ENCODE peak calls at places on chromosomes 13 and 19, in seven cellular contexts. N is fibroblast of mammary gland, F is GM23338, S is epithelial cell of esophagus, A is fibroblast of lung, O is astrocyte of the spinal cord, G is choroid plexus epithelial cell. X is an unnamed sample.

GRCh38 chr13:112058519-112058873 is 8.5 kb upstream of the SOX1 start:
- DNase-seq in N (no peak), F (peak), S (no peak), A (no peak), O (no peak), G (no peak), X (no peak)

GRCh38 chr19:10111405-10111811 is at the start of gene P2RY11:
- DNase-seq in N (no peak), F (no peak), S (no peak), A (no peak), O (no peak), G (no peak), X (no peak)

GRCh38 chr19:14118165-14119051 is 846 bp upstream of the PRKACA start:
- DNase-seq in N (peak), F (peak), S (peak), A (peak), O (peak), G (peak), X (peak)

GRCh38 chr19:32976223-32976805 is 4.3 kb downstream of the FAAP24 start:
- DNase-seq in N (peak), F (peak), S (peak), A (peak), O (peak), G (peak), X (peak)

GRCh38 chr19:33436360-33437345 is 63.1 kb downstream of the CEBPG start:
- DNase-seq in N (no peak), F (no peak), S (no peak), A (no peak), O (no peak), G (no peak), X (no peak)

GRCh38 chr13:23674795-23675640 is 104.8 kb downstream of the TNFRSF19 start:
- DNase-seq in N (peak), F (no peak), S (peak), A (peak), O (peak), G (peak), X (peak)

GRCh38 chr13:65697843-65698242 is 1532.3 kb downstream of the PCDH9 start:
- DNase-seq in N (no peak), F (no peak), S (no peak), A (no peak), O (no peak), G (no peak), X (no peak)

GRCh38 chr13:42497798-42498197 is 76.2 kb upstream of the TNFSF11 start:
- DNase-seq in N (peak), F (no peak), S (peak), A (peak), O (peak), G (peak), X (peak)

GRCh38 chr19:4369109-4369887 is 25.9 kb downstream of the MPND start:
- DNase-seq in N (peak), F (peak), S (peak), A (no peak), O (peak), G (no peak), X (peak)

GRCh38 chr13:49651775-49652690 is 23.7 kb downstream of the ARL11 start:
- DNase-seq in N (no peak), F (no peak), S (no peak), A (no peak), O (no peak), G (no peak), X (no peak)

GRCh38 chr13:110354209-110354627 is 47.1 kb downstream of the COL4A2 start:
- DNase-seq in N (no peak), F (no peak), S (no peak), A (no peak), O (no peak), G (no peak), X (no peak)

GRCh38 chr13:110351636-110352420 is 44.7 kb downstream of the COL4A2 start:
- DNase-seq in N (no peak), F (no peak), S (peak), A (no peak), O (no peak), G (no peak), X (peak)

GRCh38 chr13:110353339-110353977 is 46.4 kb downstream of the COL4A2 start:
- DNase-seq in N (no peak), F (no peak), S (no peak), A (no peak), O (no peak), G (no peak), X (no peak)

GRCh38 chr13:110354715-110355473 is 47.8 kb downstream of the COL4A2 start:
- DNase-seq in N (no peak), F (no peak), S (no peak), A (no peak), O (no peak), G (no peak), X (no peak)

GRCh38 chr13:110352735-110353134 is 45.7 kb downstream of the COL4A2 start:
- DNase-seq in N (no peak), F (peak), S (no peak), A (no peak), O (no peak), G (no peak), X (no peak)
- TF ChIP-seq CTCF in N (peak), F (peak), S (no peak), A (no peak), O (peak), G (peak), X (peak)

GRCh38 chr13:109786457-109787134 is at the start of gene IRS2:
- DNase-seq in N (peak), F (peak), S (peak), A (peak), O (peak), G (peak), X (peak)
- H3K4me3 ChIP-seq in N (peak), F (peak), S (peak), A (peak), O (peak), G (peak), X (peak)

GRCh38 chr13:67369895-67370660 is 139.9 kb upstream of the PCDH9 start:
- DNase-seq in N (peak), F (no peak), S (peak), A (peak), O (peak), G (peak), X (peak)

GRCh38 chr13:67367385-67367784 is 137.2 kb upstream of the PCDH9 start:
- DNase-seq in N (no peak), F (no peak), S (no peak), A (no peak), O (no peak), G (peak), X (no peak)

DNA sequence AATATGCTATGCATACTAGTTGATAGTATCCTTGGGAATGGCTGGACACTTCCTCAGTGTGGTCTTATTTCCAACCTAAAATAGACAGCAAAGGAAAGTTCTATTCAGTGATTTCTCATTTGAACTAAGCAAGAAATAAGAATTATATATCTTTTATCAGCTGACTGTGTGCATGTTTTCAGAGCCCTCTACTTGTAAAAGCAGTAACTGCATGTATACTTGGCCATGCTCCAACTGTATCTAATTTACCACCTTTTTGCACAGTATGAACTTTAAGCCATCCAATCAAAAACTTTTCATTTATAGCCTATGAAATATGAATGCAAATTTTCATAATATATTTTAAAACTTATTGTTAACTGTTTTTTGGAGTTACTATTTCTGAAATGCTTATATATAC is 136.4 kb upstream of the PCDH9 start:
- DNase-seq in N (peak), F (no peak), S (peak), A (peak), O (peak), G (peak), X (peak)
- TF ChIP-seq CTCF in N (peak), F (no peak), S (peak), A (no peak), O (peak), G (peak), X (no peak)

DNA sequence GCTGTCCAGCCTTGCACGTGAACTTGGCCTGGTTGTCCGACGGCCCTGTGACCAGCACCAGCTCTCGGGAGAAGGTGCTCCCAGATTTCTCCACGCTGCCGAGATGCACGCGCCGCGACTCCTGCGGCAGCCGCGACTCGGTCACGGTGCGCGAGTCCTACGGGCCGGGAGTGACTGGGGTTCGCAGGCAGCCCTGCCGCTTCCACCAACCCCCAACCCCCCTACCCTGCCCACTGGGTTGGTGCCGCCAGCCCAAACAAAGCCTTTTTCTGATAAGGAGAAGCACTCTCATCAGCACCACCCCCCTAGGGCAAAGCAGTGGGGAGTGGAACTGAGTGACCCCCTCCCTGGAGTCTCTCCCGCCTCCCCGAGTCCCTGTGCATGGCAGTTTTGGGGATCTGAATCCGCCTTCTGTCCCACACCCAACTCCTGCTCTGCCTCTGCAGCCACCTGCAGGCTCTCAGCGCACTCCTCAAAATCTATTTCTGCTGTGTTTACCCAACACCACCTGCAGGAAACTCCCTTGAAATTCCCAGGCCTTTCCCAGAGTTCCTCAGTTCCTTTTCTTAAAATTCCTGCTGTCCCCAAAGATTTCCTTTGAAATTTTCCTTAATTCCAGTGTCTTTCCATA is 6.2 kb downstream of the NPHS1 start:
- DNase-seq in N (no peak), F (peak), S (no peak), A (no peak), O (no peak), G (peak), X (peak)
- H3K4me3 ChIP-seq in N (no peak), F (peak), S (no peak), A (no peak), O (no peak), G (no peak), X (no peak)

GRCh38 chr13:31174018-31174417 is 12.3 kb upstream of the HSPH1 start:
- DNase-seq in N (peak), F (no peak), S (peak), A (peak), O (peak), G (peak), X (no peak)
- TF ChIP-seq CTCF in N (peak), F (peak), S (peak), A (no peak), O (peak), G (peak), X (peak)

GRCh38 chr13:27449081-27449603 is 1.2 kb downstream of the MTIF3 start:
- DNase-seq in N (no peak), F (peak), S (no peak), A (no peak), O (no peak), G (no peak), X (no peak)

GRCh38 chr13:27449936-27450828 is at the start of gene MTIF3:
- DNase-seq in N (peak), F (peak), S (peak), A (peak), O (peak), G (peak), X (peak)

GRCh38 chr13:27450921-27451461 is 627 bp upstream of the MTIF3 start:
- DNase-seq in N (peak), F (peak), S (peak), A (peak), O (peak), G (peak), X (peak)

GRCh38 chr13:27446986-27447583 is 3.3 kb downstream of the MTIF3 start:
- DNase-seq in N (no peak), F (no peak), S (no peak), A (no peak), O (no peak), G (no peak), X (no peak)

DNA sequence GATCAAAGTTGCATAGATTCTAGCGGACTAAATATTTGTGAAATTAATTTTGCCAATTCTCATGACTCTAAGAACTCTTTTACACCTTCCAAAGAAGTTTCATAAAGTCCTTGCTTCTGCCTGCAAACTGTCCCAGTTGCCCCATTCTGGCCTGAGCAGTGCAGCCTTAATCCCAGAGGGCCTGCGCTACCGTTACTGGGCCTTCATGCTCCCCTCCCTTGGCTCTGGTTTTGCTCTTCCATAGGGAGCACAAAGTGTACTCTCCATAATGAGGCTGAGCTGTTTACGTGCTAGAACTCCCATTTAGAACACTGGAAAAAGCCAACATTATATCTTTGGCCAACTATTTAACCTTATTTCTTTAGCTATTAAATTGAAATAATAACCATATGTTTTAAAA is 2.1 kb downstream of the MTIF3 start:
- DNase-seq in N (no peak), F (no peak), S (no peak), A (no peak), O (no peak), G (no peak), X (no peak)
- H3K4me3 ChIP-seq in N (no peak), F (no peak), S (no peak), A (no peak), O (no peak), G (no peak), X (no peak)

DNA sequence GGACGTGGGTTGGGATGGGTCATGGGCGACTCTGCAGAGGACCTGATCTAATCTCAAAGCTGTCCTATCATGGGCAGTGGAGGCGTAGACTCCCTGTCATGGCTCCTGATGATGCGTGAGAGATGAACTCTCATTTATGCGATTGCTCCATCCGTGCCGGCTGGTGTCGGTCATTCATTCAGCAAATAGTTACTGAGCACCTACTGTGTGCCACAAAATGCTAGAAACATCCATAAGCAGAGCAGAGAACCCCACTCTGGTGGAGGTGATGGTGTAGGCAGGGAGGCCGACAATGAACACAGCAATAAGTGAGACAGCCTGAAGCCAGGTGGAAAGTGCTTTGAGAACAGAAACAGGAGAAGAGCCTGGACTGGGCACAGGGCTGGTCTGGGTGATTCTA is 1.7 kb upstream of the REXO1 start:
- DNase-seq in N (no peak), F (no peak), S (no peak), A (no peak), O (no peak), G (no peak), X (no peak)
- TF ChIP-seq CTCF in N (no peak), F (no peak), S (no peak), A (no peak), O (no peak), G (no peak), X (no peak)